ENCODE peak calls at places on chromosomes 3 and 15, in ten cellular contexts. I is T-helper 9 cell; S is ovary; T is naive thymus-derived CD8-positive, alpha-beta T cell; B is neural crest cell; V is stimulated activated CD4-positive, alpha-beta T cell treated with anti-CD3 and anti-CD28 coated beads, Interleukin-4, amount 100 ng/mL, for 48 hours; Y is iPS-NIHi11; N is brain microvascular endothelial cell; H is Calu3; F is EL. W is an unnamed sample.
A peak's percentile ranks its signal among the peaks of the same experiment; 100 is the strongest.

GRCh38 chr15:57169643-57170042 is 206.7 kb upstream of the CGNL1 start:
- DNase-seq in I (no peak), S (no peak), T (no peak), B (no peak), V (no peak), Y (no peak), N (no peak), H (no peak), F (no peak), W (no peak)

GRCh38 chr3:21645121-21645897 is 105.7 kb downstream of the ZNF385D start:
- DNase-seq in I (no peak), S (no peak), T (no peak), B (no peak), V (no peak), Y (no peak), N (no peak), H (no peak), F (peak; percentile 19), W (no peak)

GRCh38 chr3:58490860-58491501 is 915 bp upstream of the KCTD6 start:
- DNase-seq in I (peak; percentile 3), S (peak; percentile 37), T (no peak), B (no peak), V (no peak), Y (no peak), N (no peak), H (peak; percentile 5), F (no peak), W (no peak)

GRCh38 chr15:47685141-47685870 is 32.0 kb upstream of the SEMA6D start:
- DNase-seq in I (no peak), S (no peak), T (no peak), B (no peak), V (no peak), Y (no peak), N (no peak), H (no peak), F (peak; percentile 82), W (no peak)

GRCh38 chr3:138180375-138181029 is 5.8 kb upstream of the DBR1 start:
- DNase-seq in I (peak; percentile 10), S (no peak), T (peak; percentile 68), B (no peak), V (no peak), Y (peak; percentile 12), N (peak; percentile 57), H (peak; percentile 51), F (peak; percentile 28), W (peak; percentile 58)

GRCh38 chr3:182234881-182235280 is 523.2 kb downstream of the SOX2 start:
- DNase-seq in I (no peak), S (no peak), T (no peak), B (no peak), V (no peak), Y (no peak), N (no peak), H (no peak), F (no peak), W (no peak)

GRCh38 chr15:88628018-88628673 is 7.0 kb downstream of the AEN start:
- DNase-seq in I (no peak), S (no peak), T (no peak), B (no peak), V (no peak), Y (no peak), N (no peak), H (no peak), F (no peak), W (no peak)

GRCh38 chr3:49536875-49537533 is 17.3 kb upstream of the BSN start:
- DNase-seq in I (no peak), S (no peak), T (no peak), B (no peak), V (no peak), Y (no peak), N (no peak), H (no peak), F (no peak), W (no peak)

GRCh38 chr3:32453346-32453745 is 49.3 kb downstream of the CMTM6 start:
- DNase-seq in I (no peak), S (no peak), T (no peak), B (no peak), V (no peak), Y (no peak), N (peak; percentile 34), H (no peak), F (peak; percentile 44), W (no peak)

GRCh38 chr3:168574455-168575158 is 478.9 kb upstream of the GOLIM4 start:
- DNase-seq in I (no peak), S (no peak), T (no peak), B (no peak), V (no peak), Y (no peak), N (no peak), H (no peak), F (no peak), W (no peak)

GRCh38 chr15:81511160-81511559 is 137.1 kb upstream of the TMC3 start:
- DNase-seq in I (no peak), S (no peak), T (no peak), B (no peak), V (no peak), Y (no peak), N (no peak), H (no peak), F (peak; percentile 23), W (no peak)

GRCh38 chr15:81914734-81915234 is 131.0 kb downstream of the MEX3B start:
- DNase-seq in I (no peak), S (no peak), T (no peak), B (no peak), V (no peak), Y (no peak), N (no peak), H (peak; percentile 35), F (no peak), W (no peak)

GRCh38 chr3:8416965-8417364 is 84.7 kb upstream of the LMCD1 start:
- DNase-seq in I (no peak), S (no peak), T (no peak), B (peak; percentile 9), V (no peak), Y (peak; percentile 37), N (peak; percentile 20), H (peak; percentile 34), F (peak; percentile 20), W (peak; percentile 14)

GRCh38 chr15:94987085-94987484 is 755.7 kb downstream of the MCTP2 start:
- DNase-seq in I (no peak), S (no peak), T (no peak), B (no peak), V (no peak), Y (no peak), N (no peak), H (no peak), F (no peak), W (no peak)